ENCODE peak calls at places on chromosome 15, in nine cellular contexts. One of them, this sample, is unnamed.
A peak's percentile ranks its signal among the peaks of the same experiment; 100 is the strongest.

GRCh38 chr15:59180946-59181345 is 25.7 kb upstream of the LDHAL6B start:
- DNase-seq in NCI-H146: no peak
- DNase-seq in amygdala: no peak
- DNase-seq in anterior cingulate cortex: no peak
- DNase-seq in NCI-H2081: no peak
- DNase-seq in fibroblast of pulmonary artery: peak; percentile 38
- DNase-seq in hypothalamus: no peak
- DNase-seq in activated T-cell treated with anti-CD3 and anti-CD28 coated beads for 48 hours: no peak
- DNase-seq in thoracic aorta: no peak
- DNase-seq in this sample: no peak

GRCh38 chr15:42037650-42038049 is 16.8 kb upstream of the PLA2G4E start:
- DNase-seq in NCI-H146: peak; percentile 31
- DNase-seq in amygdala: no peak
- DNase-seq in anterior cingulate cortex: no peak
- DNase-seq in NCI-H2081: peak; percentile 74
- DNase-seq in fibroblast of pulmonary artery: no peak
- DNase-seq in hypothalamus: no peak
- DNase-seq in activated T-cell treated with anti-CD3 and anti-CD28 coated beads for 48 hours: no peak
- DNase-seq in thoracic aorta: no peak
- DNase-seq in this sample: peak; percentile 88

GRCh38 chr15:77870195-77871065 is 207.1 kb downstream of the TBC1D2B start:
- DNase-seq in NCI-H146: peak; percentile 58
- DNase-seq in amygdala: peak; percentile 52
- DNase-seq in anterior cingulate cortex: peak; percentile 37
- DNase-seq in NCI-H2081: peak; percentile 25
- DNase-seq in fibroblast of pulmonary artery: peak; percentile 70
- DNase-seq in hypothalamus: peak; percentile 27
- DNase-seq in activated T-cell treated with anti-CD3 and anti-CD28 coated beads for 48 hours: peak; percentile 33
- DNase-seq in thoracic aorta: no peak
- DNase-seq in this sample: peak; percentile 58

GRCh38 chr15:70058642-70059360 is 38.9 kb downstream of the TLE3 start:
- DNase-seq in NCI-H146: no peak
- DNase-seq in amygdala: no peak
- DNase-seq in anterior cingulate cortex: no peak
- DNase-seq in NCI-H2081: no peak
- DNase-seq in fibroblast of pulmonary artery: no peak
- DNase-seq in hypothalamus: no peak
- DNase-seq in activated T-cell treated with anti-CD3 and anti-CD28 coated beads for 48 hours: no peak
- DNase-seq in thoracic aorta: no peak
- DNase-seq in this sample: no peak

GRCh38 chr15:94205366-94205765 is 26.0 kb upstream of the MCTP2 start:
- DNase-seq in NCI-H146: no peak
- DNase-seq in amygdala: no peak
- DNase-seq in anterior cingulate cortex: no peak
- DNase-seq in NCI-H2081: no peak
- DNase-seq in fibroblast of pulmonary artery: no peak
- DNase-seq in hypothalamus: no peak
- DNase-seq in activated T-cell treated with anti-CD3 and anti-CD28 coated beads for 48 hours: no peak
- DNase-seq in thoracic aorta: no peak
- DNase-seq in this sample: no peak

GRCh38 chr15:91271565-91272153 is 171.6 kb downstream of the SV2B start:
- DNase-seq in NCI-H146: peak; percentile 53
- DNase-seq in amygdala: peak; percentile 43
- DNase-seq in anterior cingulate cortex: peak; percentile 30
- DNase-seq in NCI-H2081: peak; percentile 55
- DNase-seq in fibroblast of pulmonary artery: peak; percentile 78
- DNase-seq in hypothalamus: peak; percentile 57
- DNase-seq in activated T-cell treated with anti-CD3 and anti-CD28 coated beads for 48 hours: peak; percentile 29
- DNase-seq in thoracic aorta: no peak
- DNase-seq in this sample: peak; percentile 64

GRCh38 chr15:80214979-80215378 is 37.0 kb downstream of the CTXND1 start:
- DNase-seq in NCI-H146: no peak
- DNase-seq in amygdala: no peak
- DNase-seq in anterior cingulate cortex: no peak
- DNase-seq in NCI-H2081: no peak
- DNase-seq in fibroblast of pulmonary artery: no peak
- DNase-seq in hypothalamus: no peak
- DNase-seq in activated T-cell treated with anti-CD3 and anti-CD28 coated beads for 48 hours: no peak
- DNase-seq in thoracic aorta: no peak
- DNase-seq in this sample: no peak

GRCh38 chr15:69410290-69410874 is 3.8 kb upstream of the KIF23 start:
- DNase-seq in NCI-H146: peak; percentile 12
- DNase-seq in amygdala: no peak
- DNase-seq in anterior cingulate cortex: no peak
- DNase-seq in NCI-H2081: no peak
- DNase-seq in fibroblast of pulmonary artery: peak; percentile 26
- DNase-seq in hypothalamus: no peak
- DNase-seq in activated T-cell treated with anti-CD3 and anti-CD28 coated beads for 48 hours: no peak
- DNase-seq in thoracic aorta: no peak
- DNase-seq in this sample: peak; percentile 72

GRCh38 chr15:71756574-71757352 is 53.6 kb upstream of the NR2E3 start:
- DNase-seq in NCI-H146: no peak
- DNase-seq in amygdala: no peak
- DNase-seq in anterior cingulate cortex: no peak
- DNase-seq in NCI-H2081: no peak
- DNase-seq in fibroblast of pulmonary artery: no peak
- DNase-seq in hypothalamus: no peak
- DNase-seq in activated T-cell treated with anti-CD3 and anti-CD28 coated beads for 48 hours: no peak
- DNase-seq in thoracic aorta: no peak
- DNase-seq in this sample: no peak

GRCh38 chr15:78194568-78194925 is 39.8 kb downstream of the ACSBG1 start:
- DNase-seq in NCI-H146: no peak
- DNase-seq in amygdala: no peak
- DNase-seq in anterior cingulate cortex: no peak
- DNase-seq in NCI-H2081: no peak
- DNase-seq in fibroblast of pulmonary artery: no peak
- DNase-seq in hypothalamus: no peak
- DNase-seq in activated T-cell treated with anti-CD3 and anti-CD28 coated beads for 48 hours: no peak
- DNase-seq in thoracic aorta: no peak
- DNase-seq in this sample: no peak

GRCh38 chr15:99438691-99439523 is 126.9 kb upstream of the MEF2A start:
- DNase-seq in NCI-H146: no peak
- DNase-seq in amygdala: no peak
- DNase-seq in anterior cingulate cortex: no peak
- DNase-seq in NCI-H2081: no peak
- DNase-seq in fibroblast of pulmonary artery: no peak
- DNase-seq in hypothalamus: no peak
- DNase-seq in activated T-cell treated with anti-CD3 and anti-CD28 coated beads for 48 hours: no peak
- DNase-seq in thoracic aorta: no peak
- DNase-seq in this sample: peak; percentile 12

GRCh38 chr15:75654201-75654907 is 6.6 kb downstream of the SNX33 start:
- DNase-seq in NCI-H146: no peak
- DNase-seq in amygdala: no peak
- DNase-seq in anterior cingulate cortex: no peak
- DNase-seq in NCI-H2081: no peak
- DNase-seq in fibroblast of pulmonary artery: no peak
- DNase-seq in hypothalamus: no peak
- DNase-seq in activated T-cell treated with anti-CD3 and anti-CD28 coated beads for 48 hours: no peak
- DNase-seq in thoracic aorta: no peak
- DNase-seq in this sample: no peak

GRCh38 chr15:80480171-80480811 is 76.1 kb downstream of the ARNT2 start:
- DNase-seq in NCI-H146: peak; percentile 56
- DNase-seq in amygdala: no peak
- DNase-seq in anterior cingulate cortex: no peak
- DNase-seq in NCI-H2081: no peak
- DNase-seq in fibroblast of pulmonary artery: peak; percentile 60
- DNase-seq in hypothalamus: no peak
- DNase-seq in activated T-cell treated with anti-CD3 and anti-CD28 coated beads for 48 hours: no peak
- DNase-seq in thoracic aorta: no peak
- DNase-seq in this sample: peak; percentile 28

GRCh38 chr15:59998256-59999063 is 5.7 kb upstream of the FOXB1 start:
- DNase-seq in NCI-H146: peak; percentile 68
- DNase-seq in amygdala: no peak
- DNase-seq in anterior cingulate cortex: no peak
- DNase-seq in NCI-H2081: no peak
- DNase-seq in fibroblast of pulmonary artery: no peak
- DNase-seq in hypothalamus: no peak
- DNase-seq in activated T-cell treated with anti-CD3 and anti-CD28 coated beads for 48 hours: no peak
- DNase-seq in thoracic aorta: no peak
- DNase-seq in this sample: peak; percentile 88

GRCh38 chr15:83018477-83018876 is 7.0 kb upstream of the C15orf40 start:
- DNase-seq in NCI-H146: no peak
- DNase-seq in amygdala: no peak
- DNase-seq in anterior cingulate cortex: no peak
- DNase-seq in NCI-H2081: no peak
- DNase-seq in fibroblast of pulmonary artery: no peak
- DNase-seq in hypothalamus: no peak
- DNase-seq in activated T-cell treated with anti-CD3 and anti-CD28 coated beads for 48 hours: no peak
- DNase-seq in thoracic aorta: no peak
- DNase-seq in this sample: no peak

GRCh38 chr15:66072616-66073361 is 180.8 kb downstream of the MEGF11 start:
- DNase-seq in NCI-H146: no peak
- DNase-seq in amygdala: no peak
- DNase-seq in anterior cingulate cortex: no peak
- DNase-seq in NCI-H2081: no peak
- DNase-seq in fibroblast of pulmonary artery: no peak
- DNase-seq in hypothalamus: no peak
- DNase-seq in activated T-cell treated with anti-CD3 and anti-CD28 coated beads for 48 hours: no peak
- DNase-seq in thoracic aorta: no peak
- DNase-seq in this sample: no peak

GRCh38 chr15:98856540-98856907 is 151.1 kb downstream of the PGPEP1L start:
- DNase-seq in NCI-H146: no peak
- DNase-seq in amygdala: no peak
- DNase-seq in anterior cingulate cortex: no peak
- DNase-seq in NCI-H2081: no peak
- DNase-seq in fibroblast of pulmonary artery: peak; percentile 59
- DNase-seq in hypothalamus: no peak
- DNase-seq in activated T-cell treated with anti-CD3 and anti-CD28 coated beads for 48 hours: no peak
- DNase-seq in thoracic aorta: no peak
- DNase-seq in this sample: no peak

GRCh38 chr15:101446527-101447167 is 42.9 kb downstream of the PCSK6 start:
- DNase-seq in NCI-H146: no peak
- DNase-seq in amygdala: no peak
- DNase-seq in anterior cingulate cortex: no peak
- DNase-seq in NCI-H2081: no peak
- DNase-seq in fibroblast of pulmonary artery: no peak
- DNase-seq in hypothalamus: no peak
- DNase-seq in activated T-cell treated with anti-CD3 and anti-CD28 coated beads for 48 hours: peak; percentile 3
- DNase-seq in thoracic aorta: no peak
- DNase-seq in this sample: no peak

GRCh38 chr15:38226867-38227266 is 25.8 kb upstream of the SPRED1 start:
- DNase-seq in NCI-H146: no peak
- DNase-seq in amygdala: peak; percentile 44
- DNase-seq in anterior cingulate cortex: peak; percentile 31
- DNase-seq in NCI-H2081: no peak
- DNase-seq in fibroblast of pulmonary artery: peak; percentile 90
- DNase-seq in hypothalamus: no peak
- DNase-seq in activated T-cell treated with anti-CD3 and anti-CD28 coated beads for 48 hours: no peak
- DNase-seq in thoracic aorta: no peak
- DNase-seq in this sample: peak; percentile 26

GRCh38 chr15:78067328-78068241 is 9.9 kb downstream of the TBC1D2B start:
- DNase-seq in NCI-H146: no peak
- DNase-seq in amygdala: no peak
- DNase-seq in anterior cingulate cortex: no peak
- DNase-seq in NCI-H2081: no peak
- DNase-seq in fibroblast of pulmonary artery: no peak
- DNase-seq in hypothalamus: no peak
- DNase-seq in activated T-cell treated with anti-CD3 and anti-CD28 coated beads for 48 hours: no peak
- DNase-seq in thoracic aorta: no peak
- DNase-seq in this sample: peak; percentile 51

GRCh38 chr15:92733934-92734521 is 78.5 kb upstream of the FAM174B start:
- DNase-seq in NCI-H146: no peak
- DNase-seq in amygdala: peak; percentile 19
- DNase-seq in anterior cingulate cortex: peak; percentile 33
- DNase-seq in NCI-H2081: peak; percentile 62
- DNase-seq in fibroblast of pulmonary artery: peak; percentile 39
- DNase-seq in hypothalamus: no peak
- DNase-seq in activated T-cell treated with anti-CD3 and anti-CD28 coated beads for 48 hours: peak; percentile 8
- DNase-seq in thoracic aorta: no peak
- DNase-seq in this sample: peak; percentile 81

GRCh38 chr15:34119291-34119690 is 17.4 kb downstream of the PGBD4 start:
- DNase-seq in NCI-H146: no peak
- DNase-seq in amygdala: no peak
- DNase-seq in anterior cingulate cortex: no peak
- DNase-seq in NCI-H2081: no peak
- DNase-seq in fibroblast of pulmonary artery: peak; percentile 4
- DNase-seq in hypothalamus: no peak
- DNase-seq in activated T-cell treated with anti-CD3 and anti-CD28 coated beads for 48 hours: no peak
- DNase-seq in thoracic aorta: no peak
- DNase-seq in this sample: peak; percentile 37

GRCh38 chr15:85750319-85750806 is 44.4 kb downstream of the KLHL25 start:
- DNase-seq in NCI-H146: no peak
- DNase-seq in amygdala: peak; percentile 58
- DNase-seq in anterior cingulate cortex: peak; percentile 52
- DNase-seq in NCI-H2081: no peak
- DNase-seq in fibroblast of pulmonary artery: peak; percentile 70
- DNase-seq in hypothalamus: peak; percentile 44
- DNase-seq in activated T-cell treated with anti-CD3 and anti-CD28 coated beads for 48 hours: no peak
- DNase-seq in thoracic aorta: no peak
- DNase-seq in this sample: no peak

GRCh38 chr15:58136731-58137130 is 1.4 kb upstream of the AQP9 start:
- DNase-seq in NCI-H146: no peak
- DNase-seq in amygdala: no peak
- DNase-seq in anterior cingulate cortex: no peak
- DNase-seq in NCI-H2081: no peak
- DNase-seq in fibroblast of pulmonary artery: no peak
- DNase-seq in hypothalamus: no peak
- DNase-seq in activated T-cell treated with anti-CD3 and anti-CD28 coated beads for 48 hours: no peak
- DNase-seq in thoracic aorta: no peak
- DNase-seq in this sample: no peak

GRCh38 chr15:100715571-100716455 is 113.4 kb downstream of the ASB7 start:
- DNase-seq in NCI-H146: no peak
- DNase-seq in amygdala: no peak
- DNase-seq in anterior cingulate cortex: no peak
- DNase-seq in NCI-H2081: no peak
- DNase-seq in fibroblast of pulmonary artery: no peak
- DNase-seq in hypothalamus: no peak
- DNase-seq in activated T-cell treated with anti-CD3 and anti-CD28 coated beads for 48 hours: no peak
- DNase-seq in thoracic aorta: no peak
- DNase-seq in this sample: peak; percentile 16

GRCh38 chr15:77497108-77497737 is 76.5 kb downstream of the HMG20A start:
- DNase-seq in NCI-H146: peak; percentile 72
- DNase-seq in amygdala: peak; percentile 83
- DNase-seq in anterior cingulate cortex: peak; percentile 80
- DNase-seq in NCI-H2081: peak; percentile 51
- DNase-seq in fibroblast of pulmonary artery: peak; percentile 60
- DNase-seq in hypothalamus: peak; percentile 43
- DNase-seq in activated T-cell treated with anti-CD3 and anti-CD28 coated beads for 48 hours: no peak
- DNase-seq in thoracic aorta: no peak
- DNase-seq in this sample: peak; percentile 90

GRCh38 chr15:87561641-87562040 is 694.9 kb downstream of the NTRK3 start:
- DNase-seq in NCI-H146: no peak
- DNase-seq in amygdala: no peak
- DNase-seq in anterior cingulate cortex: no peak
- DNase-seq in NCI-H2081: no peak
- DNase-seq in fibroblast of pulmonary artery: no peak
- DNase-seq in hypothalamus: no peak
- DNase-seq in activated T-cell treated with anti-CD3 and anti-CD28 coated beads for 48 hours: no peak
- DNase-seq in thoracic aorta: no peak
- DNase-seq in this sample: no peak

GRCh38 chr15:36778516-36778915 is 199.1 kb downstream of the CDIN1 start:
- DNase-seq in NCI-H146: no peak
- DNase-seq in amygdala: no peak
- DNase-seq in anterior cingulate cortex: no peak
- DNase-seq in NCI-H2081: peak; percentile 31
- DNase-seq in fibroblast of pulmonary artery: peak; percentile 22
- DNase-seq in hypothalamus: no peak
- DNase-seq in activated T-cell treated with anti-CD3 and anti-CD28 coated beads for 48 hours: no peak
- DNase-seq in thoracic aorta: no peak
- DNase-seq in this sample: no peak

GRCh38 chr15:65303687-65304392 is 637 bp upstream of the RNU5B-1 start:
- DNase-seq in NCI-H146: peak; percentile 42
- DNase-seq in amygdala: peak; percentile 26
- DNase-seq in anterior cingulate cortex: peak; percentile 37
- DNase-seq in NCI-H2081: peak; percentile 33
- DNase-seq in fibroblast of pulmonary artery: peak; percentile 60
- DNase-seq in hypothalamus: peak; percentile 26
- DNase-seq in activated T-cell treated with anti-CD3 and anti-CD28 coated beads for 48 hours: peak; percentile 52
- DNase-seq in thoracic aorta: no peak
- DNase-seq in this sample: peak; percentile 79

GRCh38 chr15:85795669-85796305 is 1.1 kb upstream of the KLHL25 start:
- DNase-seq in NCI-H146: no peak
- DNase-seq in amygdala: no peak
- DNase-seq in anterior cingulate cortex: no peak
- DNase-seq in NCI-H2081: no peak
- DNase-seq in fibroblast of pulmonary artery: no peak
- DNase-seq in hypothalamus: no peak
- DNase-seq in activated T-cell treated with anti-CD3 and anti-CD28 coated beads for 48 hours: no peak
- DNase-seq in thoracic aorta: no peak
- DNase-seq in this sample: no peak

GRCh38 chr15:91298101-91298500 is 198.0 kb downstream of the SV2B start:
- DNase-seq in NCI-H146: no peak
- DNase-seq in amygdala: no peak
- DNase-seq in anterior cingulate cortex: no peak
- DNase-seq in NCI-H2081: no peak
- DNase-seq in fibroblast of pulmonary artery: no peak
- DNase-seq in hypothalamus: no peak
- DNase-seq in activated T-cell treated with anti-CD3 and anti-CD28 coated beads for 48 hours: no peak
- DNase-seq in thoracic aorta: no peak
- DNase-seq in this sample: no peak

This sample was measured in NCI-H69.